ENCODE peak calls at places on chromosomes 16 and 17, in four cellular contexts. E is A549, S is upper lobe of right lung, W is AG04450. L is an unnamed sample.

GRCh38 chr16:14310519-14310991 is 239.4 kb downstream of the MRTFB start:
- DNase-seq in E (peak), S (no peak), W (no peak), L (peak)

GRCh38 chr16:48330847-48331204 is 54.4 kb downstream of the SIAH1 start:
- DNase-seq in E (no peak), S (no peak), W (no peak), L (no peak)

GRCh38 chr17:40016692-40017000 is 1.4 kb downstream of the CSF3 start:
- DNase-seq in E (no peak), S (no peak), W (no peak), L (no peak)

GRCh38 chr16:23356941-23357340 is 54.8 kb downstream of the SCNN1B start:
- DNase-seq in E (no peak), S (peak), W (no peak), L (no peak)

GRCh38 chr17:63549946-63550815 is at the start of gene DCAF7:
- DNase-seq in E (peak), S (peak), W (peak), L (peak)

GRCh38 chr17:69819316-69820087 is 255.5 kb upstream of the KCNJ16 start:
- DNase-seq in E (no peak), S (no peak), W (no peak), L (no peak)

GRCh38 chr17:32998111-32998892 is 6.7 kb downstream of the SPACA3 start:
- DNase-seq in E (peak), S (peak), W (peak), L (no peak)

GRCh38 chr16:67241008-67241900 is 6.0 kb downstream of the FHOD1 start:
- DNase-seq in E (peak), S (peak), W (peak), L (peak)

GRCh38 chr16:11602321-11602720 is 15.6 kb upstream of the LITAF start:
- DNase-seq in E (no peak), S (peak), W (no peak), L (no peak)

GRCh38 chr16:59878999-59879398 is 1144.9 kb upstream of the GOT2 start:
- DNase-seq in E (peak), S (no peak), W (no peak), L (no peak)

GRCh38 chr17:50209472-50210248 is 8.2 kb upstream of the COL1A1 start:
- DNase-seq in E (no peak), S (peak), W (peak), L (no peak)

GRCh38 chr16:25747160-25747758 is 55.5 kb downstream of the HS3ST4 start:
- DNase-seq in E (no peak), S (no peak), W (no peak), L (no peak)

GRCh38 chr17:14198013-14198412 is 38.6 kb downstream of the CDRT15 start:
- DNase-seq in E (no peak), S (peak), W (no peak), L (no peak)

GRCh38 chr16:11390573-11391495 is 45.6 kb downstream of the RMI2 start:
- DNase-seq in E (no peak), S (no peak), W (no peak), L (no peak)

GRCh38 chr17:33225509-33225908 is 67.6 kb downstream of the ASIC2 start:
- DNase-seq in E (no peak), S (no peak), W (no peak), L (no peak)

GRCh38 chr17:63151981-63152523 is 186.0 kb downstream of the TANC2 start:
- DNase-seq in E (no peak), S (no peak), W (no peak), L (no peak)

GRCh38 chr17:57603978-57604377 is 141.1 kb downstream of the CCDC182 start:
- DNase-seq in E (no peak), S (peak), W (no peak), L (no peak)

GRCh38 chr17:9258115-9259020 is 237.1 kb downstream of the NTN1 start:
- DNase-seq in E (no peak), S (no peak), W (no peak), L (no peak)

GRCh38 chr17:18921912-18922451 is 30.0 kb upstream of the SLC5A10 start:
- DNase-seq in E (peak), S (no peak), W (peak), L (no peak)

GRCh38 chr16:50322333-50322732 is 46.5 kb downstream of the BRD7 start:
- DNase-seq in E (no peak), S (no peak), W (no peak), L (no peak)

GRCh38 chr17:29442451-29442850 is 52.3 kb downstream of the TAOK1 start:
- DNase-seq in E (no peak), S (no peak), W (no peak), L (no peak)

GRCh38 chr17:28792877-28793666 is 49.3 kb downstream of the TRAF4 start:
- DNase-seq in E (no peak), S (no peak), W (no peak), L (no peak)

GRCh38 chr17:50687200-50688066 is 20.3 kb downstream of the ANKRD40 start:
- DNase-seq in E (no peak), S (peak), W (no peak), L (no peak)

GRCh38 chr16:13680021-13680672 is 239.8 kb upstream of the ERCC4 start:
- DNase-seq in E (no peak), S (no peak), W (no peak), L (no peak)

GRCh38 chr17:75404223-75404738 is 1.2 kb downstream of the GRB2 start:
- DNase-seq in E (peak), S (peak), W (no peak), L (no peak)

GRCh38 chr17:3914319-3914685 is 2.0 kb downstream of the P2RX1 start:
- DNase-seq in E (no peak), S (no peak), W (no peak), L (no peak)

GRCh38 chr17:35889241-35889640 is 9.1 kb upstream of the CCL5 start:
- DNase-seq in E (no peak), S (no peak), W (no peak), L (no peak)

GRCh38 chr16:85086347-85087291 is 25.7 kb downstream of the CIBAR2 start:
- DNase-seq in E (peak), S (peak), W (no peak), L (no peak)

GRCh38 chr17:50676065-50676975 is 31.4 kb downstream of the ANKRD40 start:
- DNase-seq in E (no peak), S (peak), W (no peak), L (no peak)

GRCh38 chr16:1333149-1333812 is at the start of gene BAIAP3:
- DNase-seq in E (peak), S (no peak), W (no peak), L (no peak)

GRCh38 chr16:1333854-1334719 is 642 bp downstream of the BAIAP3 start:
- DNase-seq in E (no peak), S (no peak), W (no peak), L (no peak)

GRCh38 chr16:1331712-1332617 is 1.5 kb upstream of the BAIAP3 start:
- DNase-seq in E (peak), S (peak), W (no peak), L (no peak)

GRCh38 chr16:1330931-1331711 is 2.3 kb upstream of the BAIAP3 start:
- DNase-seq in E (no peak), S (no peak), W (no peak), L (no peak)

DNA sequence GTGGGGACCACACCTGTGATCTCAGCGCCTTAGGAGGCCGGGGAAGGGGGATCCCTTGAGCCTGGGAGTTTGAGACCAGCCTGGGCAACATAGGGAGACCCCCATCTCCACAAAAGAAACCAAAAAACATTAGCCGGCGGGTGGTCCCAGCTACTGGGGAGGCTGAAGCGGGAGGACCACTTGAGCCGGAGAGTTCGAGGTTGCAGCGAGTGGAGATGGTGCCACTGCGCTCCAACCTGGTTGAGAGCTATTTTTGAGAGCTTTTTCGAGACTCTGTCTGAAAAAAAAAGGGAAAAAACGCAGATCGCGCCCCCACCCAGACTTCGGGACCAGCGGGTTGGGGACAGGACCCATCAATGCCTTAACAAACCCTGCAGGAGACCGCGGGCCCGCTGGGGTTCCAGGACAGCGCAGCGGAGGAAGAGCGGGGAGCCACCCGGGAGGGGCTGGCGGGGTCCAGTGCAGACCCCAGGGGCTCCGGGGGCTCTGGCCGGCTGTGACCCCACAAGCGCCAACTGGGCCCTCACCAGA is 762 bp upstream of the BAIAP3 start:
- DNase-seq in E (no peak), S (no peak), W (no peak), L (no peak)
- H3K27ac ChIP-seq in E (no peak), S (peak), W (no peak), L (no peak)

DNA sequence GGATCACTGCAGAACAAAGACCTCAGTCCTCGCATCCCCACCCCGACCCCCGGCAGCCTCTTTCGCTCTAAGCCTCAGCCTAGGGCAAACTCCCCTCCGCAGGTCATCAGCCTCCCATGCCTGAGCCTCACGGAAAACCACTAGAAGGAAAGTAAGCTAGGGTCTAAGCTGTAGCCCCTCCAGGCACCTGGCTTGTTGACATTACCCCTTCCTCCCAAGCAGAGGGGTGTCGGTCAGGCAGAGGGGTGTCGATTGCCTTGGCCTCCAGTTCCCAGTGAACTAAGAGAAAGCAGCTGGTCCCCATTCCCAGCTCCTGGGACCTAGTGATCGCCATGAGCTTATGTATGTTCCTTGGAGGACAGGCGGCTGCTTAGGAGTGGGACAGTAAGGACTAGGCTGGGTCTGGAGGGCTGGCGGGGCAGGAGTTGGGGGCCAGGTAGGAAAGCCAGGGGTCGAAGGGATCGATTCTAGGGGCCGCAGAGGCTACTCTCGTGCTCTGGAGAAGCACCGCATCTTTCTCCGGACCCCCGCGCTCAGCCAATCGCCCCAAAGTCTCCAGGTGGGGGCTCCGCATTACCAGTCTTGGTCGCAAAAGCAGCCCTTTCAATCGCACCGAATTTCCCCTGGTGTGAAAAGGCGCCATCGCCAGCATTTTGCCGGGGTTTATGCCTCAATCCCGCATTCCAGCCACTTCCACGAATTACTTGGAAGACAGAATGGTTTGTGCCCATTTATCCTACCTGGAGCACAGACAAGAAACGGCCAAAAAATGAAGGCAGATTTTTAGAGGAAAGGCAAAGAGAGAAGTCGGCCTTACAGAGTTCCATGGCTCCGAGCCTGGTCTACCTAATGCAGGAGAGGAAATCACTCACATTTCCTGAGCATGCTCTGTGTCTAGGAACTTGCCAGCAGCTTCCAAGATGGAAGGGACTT is 21.3 kb upstream of the HOXB13 start:
- DNase-seq in E (no peak), S (no peak), W (no peak), L (no peak)
- H3K27ac ChIP-seq in E (no peak), S (no peak), W (no peak), L (no peak)

DNA sequence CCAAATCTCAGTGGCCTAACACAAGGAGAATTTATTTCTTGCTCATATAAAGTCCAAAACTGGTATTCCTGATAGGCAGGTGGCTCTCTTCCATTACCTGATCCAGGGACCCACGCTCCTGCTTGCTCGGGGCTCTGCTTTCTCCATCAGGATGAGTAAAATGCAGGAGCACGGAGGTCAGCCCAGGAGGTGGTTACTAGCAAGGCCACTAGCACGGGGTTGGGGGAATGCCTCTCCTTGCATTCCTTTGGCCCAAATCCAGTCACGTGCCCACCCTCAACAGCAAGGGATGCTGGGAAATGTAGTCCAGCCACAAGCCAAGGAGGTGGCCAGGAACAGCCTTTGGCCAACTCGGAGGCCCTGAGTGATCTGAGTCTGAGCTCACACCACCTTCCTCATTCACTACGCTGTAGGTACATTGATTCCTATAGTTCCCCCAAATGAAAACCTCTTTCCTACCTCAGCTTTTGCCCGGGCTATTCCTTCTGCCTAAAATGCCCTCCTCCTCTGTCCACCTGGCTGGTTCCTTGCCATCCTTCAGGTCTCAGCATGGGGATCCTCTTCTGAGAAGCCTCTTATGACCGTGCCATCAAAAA is 38.3 kb upstream of the HAPSTR1 start:
- DNase-seq in E (peak), S (peak), W (no peak), L (peak)
- H3K27ac ChIP-seq in E (peak), S (no peak), W (no peak), L (no peak)

GRCh38 chr17:42049834-42050359 is 504 bp downstream of the C17orf113 start:
- DNase-seq in E (peak), S (no peak), W (no peak), L (no peak)
- H3K27ac ChIP-seq in E (peak), S (peak), W (no peak), L (no peak)

GRCh38 chr17:38415250-38416194 is 12.7 kb upstream of the ARHGAP23 start:
- DNase-seq in E (no peak), S (peak), W (peak), L (no peak)
- H3K27ac ChIP-seq in E (peak), S (peak), W (peak), L (peak)

DNA sequence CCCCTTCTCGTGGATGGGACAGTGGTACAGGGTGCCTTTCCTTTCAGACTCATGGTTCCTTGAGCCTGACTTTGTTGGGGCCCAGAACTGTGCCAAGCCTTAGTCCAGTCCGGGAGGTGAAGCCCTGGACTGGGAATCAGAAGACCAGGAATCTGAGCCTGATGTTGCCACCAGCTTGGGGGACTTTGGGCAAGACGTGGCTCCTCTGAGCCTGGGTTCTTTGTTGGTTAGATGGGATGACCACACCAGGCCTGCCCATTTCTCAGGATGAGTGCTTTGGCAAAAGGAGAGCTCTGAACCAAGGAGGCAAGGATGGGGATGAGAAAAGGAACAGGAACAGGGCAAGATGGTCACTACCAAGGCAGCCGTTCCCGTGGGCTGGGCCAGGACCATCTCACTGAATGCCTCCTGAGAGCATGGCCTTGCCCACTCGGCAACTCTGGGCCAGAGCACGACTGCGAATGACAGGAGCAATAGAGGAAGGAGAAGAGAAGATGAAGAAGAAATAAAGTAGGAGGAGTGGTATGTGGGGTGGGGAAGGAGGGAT is 32.5 kb downstream of the PITPNM3 start:
- DNase-seq in E (no peak), S (peak), W (no peak), L (no peak)
- H3K27ac ChIP-seq in E (peak), S (no peak), W (no peak), L (no peak)

DNA sequence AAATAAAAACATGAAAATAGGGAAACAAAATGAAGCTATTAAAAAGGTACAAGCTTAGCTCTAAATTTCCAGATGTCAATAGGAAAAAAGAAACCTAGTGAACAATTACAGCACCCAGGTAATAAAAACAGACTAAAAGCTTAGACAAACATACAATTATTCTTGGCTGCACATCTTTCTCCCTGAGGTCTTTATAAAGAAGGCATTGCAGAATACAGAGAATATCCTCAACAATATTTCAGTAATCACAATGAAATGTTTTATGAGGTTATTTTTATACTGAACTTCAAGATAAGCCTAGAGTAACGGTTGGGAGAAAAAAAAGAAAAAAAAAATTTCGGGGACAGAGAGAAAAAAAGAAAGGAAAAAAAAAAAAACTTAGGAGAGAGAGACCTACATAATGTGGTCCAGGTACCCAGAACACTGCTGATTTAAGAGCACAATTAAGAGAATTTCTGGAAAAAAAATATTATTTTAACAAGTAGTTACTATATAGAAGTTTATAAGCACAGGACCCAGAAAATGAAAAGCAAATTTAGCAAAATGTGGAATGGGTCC is 26.5 kb downstream of the KANSL1 start:
- DNase-seq in E (no peak), S (no peak), W (no peak), L (no peak)
- H3K27ac ChIP-seq in E (peak), S (no peak), W (no peak), L (no peak)

DNA sequence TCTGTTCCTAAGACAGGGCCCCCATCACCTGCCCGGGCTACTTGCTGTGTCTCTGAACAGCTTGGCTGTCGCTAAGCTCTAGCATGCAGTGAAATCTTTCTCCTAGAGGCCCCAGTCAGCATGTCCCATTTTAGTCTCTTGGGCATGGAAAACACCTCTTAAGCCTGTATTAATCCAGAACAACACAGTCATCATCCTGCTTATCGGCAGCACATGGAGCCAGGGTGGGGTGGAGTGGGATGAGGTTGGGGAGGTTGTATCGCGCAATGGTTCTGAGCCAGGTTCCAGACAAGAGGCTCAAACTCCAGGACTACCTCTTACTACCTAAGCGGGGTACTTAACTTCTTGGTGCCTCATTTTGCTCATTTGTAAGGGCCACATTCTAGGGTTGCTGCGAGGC is 7.8 kb downstream of the ST6GALNAC2 start:
- DNase-seq in E (no peak), S (no peak), W (no peak), L (no peak)
- H3K27ac ChIP-seq in E (no peak), S (no peak), W (no peak), L (no peak)

DNA sequence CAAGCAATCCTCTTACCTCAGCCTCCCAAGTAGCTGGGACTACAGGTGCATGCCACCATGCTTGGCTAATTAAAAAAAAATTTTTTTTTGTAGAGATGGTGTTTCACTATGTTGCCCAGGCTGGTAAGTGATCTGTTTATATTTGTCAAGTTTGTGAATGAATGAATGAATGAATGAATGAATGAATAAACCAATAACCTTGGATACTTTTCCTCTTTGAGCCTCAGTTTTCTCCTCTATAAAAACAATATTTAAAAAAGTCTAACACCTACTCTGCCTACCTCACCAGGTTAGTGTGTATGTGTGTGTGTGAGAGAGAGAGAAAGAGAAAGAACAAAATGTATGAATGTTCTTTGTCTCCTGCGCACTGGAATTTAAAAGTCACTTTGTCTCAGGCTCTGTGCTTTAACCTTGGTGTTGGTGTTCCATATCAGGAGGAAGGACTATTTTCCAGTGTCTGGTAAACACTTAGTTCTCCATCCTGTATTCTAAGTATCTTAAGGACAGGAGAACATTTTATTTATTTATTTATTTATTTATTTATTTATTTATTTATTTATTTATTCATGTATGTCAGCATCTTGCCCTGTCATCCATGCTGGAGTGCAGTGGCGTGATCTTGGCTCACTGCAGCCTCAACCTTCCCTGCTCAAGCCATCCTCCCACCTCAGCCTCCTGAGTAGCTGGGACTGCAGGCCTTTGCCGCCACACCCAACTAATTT is 27.1 kb downstream of the CHD9 start:
- DNase-seq in E (no peak), S (no peak), W (no peak), L (no peak)
- H3K27ac ChIP-seq in E (peak), S (no peak), W (no peak), L (no peak)